ENCODE peak calls at places on chromosomes 12 and 14, in seven cellular contexts. One of them, this sample, is unnamed.

GRCh38 chr12:121214171-121214777 is 4.3 kb downstream of the P2RX4 start:
- DNase-seq in foreskin fibroblast: peak; percentile 50
- DNase-seq in HFF-Myc: no peak
- DNase-seq in neural crest cell: no peak
- DNase-seq in hepatocyte: peak; percentile 44
- DNase-seq in right lobe of liver: no peak
- DNase-seq in BJ: no peak
- DNase-seq in this sample: no peak

GRCh38 chr12:47022296-47022695 is 57.1 kb upstream of the PCED1B start:
- DNase-seq in foreskin fibroblast: no peak
- DNase-seq in HFF-Myc: no peak
- DNase-seq in neural crest cell: no peak
- DNase-seq in hepatocyte: no peak
- DNase-seq in right lobe of liver: no peak
- DNase-seq in BJ: peak; percentile 63
- DNase-seq in this sample: no peak

GRCh38 chr14:103662591-103662990 is 33.6 kb downstream of the KLC1 start:
- DNase-seq in foreskin fibroblast: no peak
- DNase-seq in HFF-Myc: no peak
- DNase-seq in neural crest cell: no peak
- DNase-seq in hepatocyte: no peak
- DNase-seq in right lobe of liver: no peak
- DNase-seq in BJ: no peak
- DNase-seq in this sample: no peak

GRCh38 chr12:45216983-45217485 is 1.1 kb downstream of the ANO6 start:
- DNase-seq in foreskin fibroblast: no peak
- DNase-seq in HFF-Myc: no peak
- DNase-seq in neural crest cell: no peak
- DNase-seq in hepatocyte: no peak
- DNase-seq in right lobe of liver: no peak
- DNase-seq in BJ: no peak
- DNase-seq in this sample: no peak

GRCh38 chr12:109558374-109559199 is 14.7 kb downstream of the MMAB start:
- DNase-seq in foreskin fibroblast: no peak
- DNase-seq in HFF-Myc: no peak
- DNase-seq in neural crest cell: no peak
- DNase-seq in hepatocyte: no peak
- DNase-seq in right lobe of liver: no peak
- DNase-seq in BJ: no peak
- DNase-seq in this sample: no peak

GRCh38 chr12:152440-152839 is 61.5 kb downstream of the SLC6A12 start:
- DNase-seq in foreskin fibroblast: no peak
- DNase-seq in HFF-Myc: no peak
- DNase-seq in neural crest cell: no peak
- DNase-seq in hepatocyte: peak; percentile 71
- DNase-seq in right lobe of liver: no peak
- DNase-seq in BJ: no peak
- DNase-seq in this sample: no peak

GRCh38 chr12:12938541-12938940 is 13.4 kb downstream of the GPRC5D start:
- DNase-seq in foreskin fibroblast: no peak
- DNase-seq in HFF-Myc: no peak
- DNase-seq in neural crest cell: no peak
- DNase-seq in hepatocyte: no peak
- DNase-seq in right lobe of liver: no peak
- DNase-seq in BJ: no peak
- DNase-seq in this sample: no peak

GRCh38 chr12:126247936-126248335 is 1182.7 kb downstream of the AACS start:
- DNase-seq in foreskin fibroblast: no peak
- DNase-seq in HFF-Myc: no peak
- DNase-seq in neural crest cell: no peak
- DNase-seq in hepatocyte: no peak
- DNase-seq in right lobe of liver: no peak
- DNase-seq in BJ: no peak
- DNase-seq in this sample: no peak

GRCh38 chr14:21668377-21668776 is 5.2 kb downstream of the OR4E1 start:
- DNase-seq in foreskin fibroblast: no peak
- DNase-seq in HFF-Myc: no peak
- DNase-seq in neural crest cell: no peak
- DNase-seq in hepatocyte: peak; percentile 10
- DNase-seq in right lobe of liver: no peak
- DNase-seq in BJ: no peak
- DNase-seq in this sample: no peak

GRCh38 chr12:6960291-6961277 is 9.4 kb downstream of the PTPN6 start:
- DNase-seq in foreskin fibroblast: no peak
- DNase-seq in HFF-Myc: no peak
- DNase-seq in neural crest cell: no peak
- DNase-seq in hepatocyte: no peak
- DNase-seq in right lobe of liver: no peak
- DNase-seq in BJ: no peak
- DNase-seq in this sample: no peak

GRCh38 chr12:47534695-47535094 is 171.1 kb downstream of the RPAP3 start:
- DNase-seq in foreskin fibroblast: no peak
- DNase-seq in HFF-Myc: no peak
- DNase-seq in neural crest cell: no peak
- DNase-seq in hepatocyte: peak; percentile 23
- DNase-seq in right lobe of liver: no peak
- DNase-seq in BJ: no peak
- DNase-seq in this sample: no peak

GRCh38 chr12:26196424-26196722 is 1.0 kb downstream of the SSPN start:
- DNase-seq in foreskin fibroblast: peak; percentile 6
- DNase-seq in HFF-Myc: no peak
- DNase-seq in neural crest cell: no peak
- DNase-seq in hepatocyte: peak; percentile 19
- DNase-seq in right lobe of liver: no peak
- DNase-seq in BJ: no peak
- DNase-seq in this sample: no peak

GRCh38 chr14:28759056-28759657 is 7.4 kb upstream of the FOXG1 start:
- DNase-seq in foreskin fibroblast: no peak
- DNase-seq in HFF-Myc: no peak
- DNase-seq in neural crest cell: no peak
- DNase-seq in hepatocyte: no peak
- DNase-seq in right lobe of liver: no peak
- DNase-seq in BJ: no peak
- DNase-seq in this sample: no peak

GRCh38 chr14:77562681-77563080 is 53.8 kb downstream of the SPTLC2 start:
- DNase-seq in foreskin fibroblast: peak; percentile 85
- DNase-seq in HFF-Myc: no peak
- DNase-seq in neural crest cell: no peak
- DNase-seq in hepatocyte: no peak
- DNase-seq in right lobe of liver: no peak
- DNase-seq in BJ: peak; percentile 88
- DNase-seq in this sample: no peak

GRCh38 chr12:120089105-120089504 is 27.4 kb downstream of the RAB35 start:
- DNase-seq in foreskin fibroblast: no peak
- DNase-seq in HFF-Myc: no peak
- DNase-seq in neural crest cell: no peak
- DNase-seq in hepatocyte: no peak
- DNase-seq in right lobe of liver: no peak
- DNase-seq in BJ: no peak
- DNase-seq in this sample: no peak

GRCh38 chr12:118034429-118035193 is 18.1 kb downstream of the RFC5 start:
- DNase-seq in foreskin fibroblast: no peak
- DNase-seq in HFF-Myc: peak; percentile 72
- DNase-seq in neural crest cell: no peak
- DNase-seq in hepatocyte: peak; percentile 62
- DNase-seq in right lobe of liver: no peak
- DNase-seq in BJ: no peak
- DNase-seq in this sample: peak; percentile 44

GRCh38 chr12:52041695-52042123 is 9.5 kb upstream of the NR4A1 start:
- DNase-seq in foreskin fibroblast: peak; percentile 43
- DNase-seq in HFF-Myc: no peak
- DNase-seq in neural crest cell: no peak
- DNase-seq in hepatocyte: peak; percentile 60
- DNase-seq in right lobe of liver: no peak
- DNase-seq in BJ: no peak
- DNase-seq in this sample: no peak

GRCh38 chr14:24042733-24043132 is 9.1 kb upstream of the CARMIL3 start:
- DNase-seq in foreskin fibroblast: no peak
- DNase-seq in HFF-Myc: no peak
- DNase-seq in neural crest cell: no peak
- DNase-seq in hepatocyte: no peak
- DNase-seq in right lobe of liver: no peak
- DNase-seq in BJ: no peak
- DNase-seq in this sample: no peak

GRCh38 chr14:24040692-24041091 is 11.1 kb upstream of the CARMIL3 start:
- DNase-seq in foreskin fibroblast: no peak
- DNase-seq in HFF-Myc: no peak
- DNase-seq in neural crest cell: no peak
- DNase-seq in hepatocyte: no peak
- DNase-seq in right lobe of liver: no peak
- DNase-seq in BJ: no peak
- DNase-seq in this sample: no peak

GRCh38 chr14:24032727-24033418 is 18.9 kb upstream of the CARMIL3 start:
- DNase-seq in foreskin fibroblast: peak; percentile 80
- DNase-seq in HFF-Myc: no peak
- DNase-seq in neural crest cell: no peak
- DNase-seq in hepatocyte: no peak
- DNase-seq in right lobe of liver: no peak
- DNase-seq in BJ: peak; percentile 19
- DNase-seq in this sample: peak; percentile 20

GRCh38 chr14:24037658-24038037 is 14.2 kb upstream of the CARMIL3 start:
- DNase-seq in foreskin fibroblast: no peak
- DNase-seq in HFF-Myc: no peak
- DNase-seq in neural crest cell: no peak
- DNase-seq in hepatocyte: no peak
- DNase-seq in right lobe of liver: no peak
- DNase-seq in BJ: no peak
- DNase-seq in this sample: no peak
- TF ChIP-seq CTCF in foreskin fibroblast: no peak
- TF ChIP-seq CTCF in HFF-Myc: no peak
- TF ChIP-seq CTCF in neural crest cell: no peak
- TF ChIP-seq CTCF in hepatocyte: no peak
- TF ChIP-seq CTCF in right lobe of liver: no peak
- TF ChIP-seq CTCF in BJ: no peak
- TF ChIP-seq CTCF in this sample: no peak

DNA sequence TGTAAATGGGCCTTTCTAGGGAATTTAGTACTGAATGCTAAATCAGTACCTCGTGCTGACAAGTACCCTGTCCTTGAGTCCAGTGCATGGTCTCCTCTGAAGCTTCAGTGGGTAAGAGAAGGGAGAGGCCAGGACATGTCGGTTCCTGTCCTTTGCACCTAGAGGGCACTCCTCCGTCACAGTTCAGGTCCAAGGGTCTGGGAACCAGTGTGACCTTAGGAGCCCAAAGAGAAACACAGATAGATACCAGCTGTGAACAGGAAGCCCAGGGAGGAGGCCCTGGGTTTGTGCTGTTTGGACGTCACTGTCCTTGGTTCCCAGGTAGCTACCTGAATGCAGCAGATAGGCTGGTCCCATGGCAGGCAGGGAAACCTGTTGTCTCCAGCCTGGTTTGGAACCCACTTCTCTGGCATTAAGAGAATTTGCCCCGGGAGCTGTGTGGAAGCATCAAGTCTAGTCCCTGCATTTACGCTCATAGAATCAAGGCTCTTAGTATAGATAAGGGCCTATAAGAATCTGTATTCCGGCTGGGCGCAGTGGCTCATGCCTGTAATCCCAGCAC is 3.9 kb upstream of the FGF23 start:
- DNase-seq in foreskin fibroblast: no peak
- DNase-seq in HFF-Myc: no peak
- DNase-seq in neural crest cell: no peak
- DNase-seq in hepatocyte: peak; percentile 28
- DNase-seq in right lobe of liver: no peak
- DNase-seq in BJ: no peak
- DNase-seq in this sample: no peak
- TF ChIP-seq CTCF in foreskin fibroblast: no peak
- TF ChIP-seq CTCF in HFF-Myc: no peak
- TF ChIP-seq CTCF in neural crest cell: peak; percentile 34
- TF ChIP-seq CTCF in hepatocyte: no peak
- TF ChIP-seq CTCF in right lobe of liver: no peak
- TF ChIP-seq CTCF in BJ: no peak
- TF ChIP-seq CTCF in this sample: no peak

DNA sequence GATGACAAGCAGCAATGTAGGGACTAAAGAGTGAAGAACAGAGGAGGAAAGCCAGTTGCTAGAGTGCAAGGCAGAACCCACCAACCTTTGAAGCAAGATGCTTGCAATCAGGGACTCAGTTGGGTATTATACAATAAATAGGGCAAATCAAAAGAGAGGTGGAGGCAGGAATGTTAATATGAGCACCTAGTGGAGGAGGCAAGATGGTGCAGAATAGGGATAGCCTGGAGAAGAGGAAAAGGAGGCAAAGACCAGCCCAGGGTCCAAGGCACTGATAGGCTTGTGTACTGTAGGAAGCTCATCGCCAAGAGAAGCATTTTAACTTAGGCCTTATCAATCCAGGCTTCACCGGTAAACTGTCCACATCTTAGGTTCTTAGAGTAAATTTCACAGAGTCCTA is 137.2 kb downstream of the ARMH4 start:
- DNase-seq in foreskin fibroblast: no peak
- DNase-seq in HFF-Myc: no peak
- DNase-seq in neural crest cell: no peak
- DNase-seq in hepatocyte: no peak
- DNase-seq in right lobe of liver: no peak
- DNase-seq in BJ: no peak
- DNase-seq in this sample: no peak
- TF ChIP-seq CTCF in foreskin fibroblast: no peak
- TF ChIP-seq CTCF in HFF-Myc: no peak
- TF ChIP-seq CTCF in neural crest cell: no peak
- TF ChIP-seq CTCF in hepatocyte: no peak
- TF ChIP-seq CTCF in right lobe of liver: no peak
- TF ChIP-seq CTCF in BJ: no peak
- TF ChIP-seq CTCF in this sample: no peak

GRCh38 chr12:131536766-131537165 is 174.1 kb upstream of the SFSWAP start:
- DNase-seq in foreskin fibroblast: no peak
- DNase-seq in HFF-Myc: no peak
- DNase-seq in neural crest cell: no peak
- DNase-seq in hepatocyte: no peak
- DNase-seq in right lobe of liver: no peak
- DNase-seq in BJ: no peak
- DNase-seq in this sample: no peak

GRCh38 chr12:131542351-131542750 is 168.5 kb upstream of the SFSWAP start:
- DNase-seq in foreskin fibroblast: no peak
- DNase-seq in HFF-Myc: no peak
- DNase-seq in neural crest cell: no peak
- DNase-seq in hepatocyte: no peak
- DNase-seq in right lobe of liver: no peak
- DNase-seq in BJ: no peak
- DNase-seq in this sample: no peak

GRCh38 chr12:131537267-131537920 is 173.5 kb upstream of the SFSWAP start:
- DNase-seq in foreskin fibroblast: no peak
- DNase-seq in HFF-Myc: no peak
- DNase-seq in neural crest cell: no peak
- DNase-seq in hepatocyte: no peak
- DNase-seq in right lobe of liver: no peak
- DNase-seq in BJ: no peak
- DNase-seq in this sample: no peak

GRCh38 chr12:131540138-131540623 is 170.7 kb upstream of the SFSWAP start:
- DNase-seq in foreskin fibroblast: no peak
- DNase-seq in HFF-Myc: no peak
- DNase-seq in neural crest cell: no peak
- DNase-seq in hepatocyte: no peak
- DNase-seq in right lobe of liver: no peak
- DNase-seq in BJ: no peak
- DNase-seq in this sample: no peak

DNA sequence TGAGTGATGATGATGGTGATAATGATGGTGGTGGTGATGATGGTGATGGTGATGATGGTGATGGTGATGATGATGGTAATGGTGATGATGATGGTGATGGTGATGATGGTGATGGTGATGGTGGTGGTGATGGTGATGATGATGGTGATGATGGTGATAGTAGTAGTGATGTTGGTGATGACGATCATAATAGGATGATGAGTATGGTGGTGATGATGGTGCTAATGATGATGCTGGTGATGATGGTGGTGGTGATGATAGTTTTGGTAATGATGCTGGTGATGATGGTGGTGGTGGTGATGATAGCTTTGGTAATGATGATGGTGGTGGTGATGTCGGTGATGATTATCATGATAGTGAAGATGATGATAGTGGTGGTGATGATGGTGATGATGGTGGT is 171.5 kb upstream of the SFSWAP start:
- DNase-seq in foreskin fibroblast: no peak
- DNase-seq in HFF-Myc: no peak
- DNase-seq in neural crest cell: no peak
- DNase-seq in hepatocyte: no peak
- DNase-seq in right lobe of liver: no peak
- DNase-seq in BJ: no peak
- DNase-seq in this sample: no peak
- TF ChIP-seq CTCF in foreskin fibroblast: no peak
- TF ChIP-seq CTCF in HFF-Myc: no peak
- TF ChIP-seq CTCF in neural crest cell: no peak
- TF ChIP-seq CTCF in hepatocyte: no peak
- TF ChIP-seq CTCF in right lobe of liver: no peak
- TF ChIP-seq CTCF in BJ: no peak
- TF ChIP-seq CTCF in this sample: no peak

This sample was measured in Calu3.